ENCODE peak calls at places on chromosome 20, in four cellular contexts. H is naive thymus-derived CD4-positive, alpha-beta T cell; D is choroid plexus epithelial cell; W is bronchial epithelial cell. N is an unnamed sample.

GRCh38 chr20:845967-846893 is 12.7 kb downstream of the FAM110A start:
- DNase-seq in D (no peak), H (no peak), W (no peak), N (no peak)

GRCh38 chr20:56974499-56975250 is 291.8 kb downstream of the BMP7 start:
- DNase-seq in H (no peak), D (peak), W (peak), N (no peak)

GRCh38 chr20:59515013-59515905 is 89.1 kb upstream of the PHACTR3 start:
- DNase-seq in D (peak), W (peak), H (no peak), N (no peak)

GRCh38 chr20:40532103-40532502 is 156.9 kb downstream of the MAFB start:
- DNase-seq in D (peak), H (no peak), W (peak), N (no peak)

GRCh38 chr20:35768731-35769664 is 2.8 kb upstream of the PHF20 start:
- DNase-seq in D (peak), H (peak), W (peak), N (peak)

GRCh38 chr20:56005389-56005715 is at the start of gene CBLN4:
- DNase-seq in W (no peak), H (no peak), D (no peak), N (no peak)

GRCh38 chr20:3011752-3012151 is 31.7 kb upstream of the GNRH2 start:
- DNase-seq in W (no peak), D (no peak), H (no peak), N (no peak)

GRCh38 chr20:634526-634925 is 18.5 kb downstream of the SRXN1 start:
- DNase-seq in H (no peak), W (no peak), D (no peak), N (no peak)

GRCh38 chr20:17569616-17570346 is at the start of gene DSTN:
- DNase-seq in D (peak), W (peak), H (peak), N (peak)

GRCh38 chr20:17566345-17566744 is 3.5 kb upstream of the DSTN start:
- DNase-seq in W (no peak), D (no peak), H (no peak), N (no peak)

GRCh38 chr20:17570347-17571152 is 675 bp downstream of the DSTN start:
- DNase-seq in H (no peak), D (peak), W (no peak), N (no peak)

GRCh38 chr20:17568972-17569471 is 853 bp upstream of the DSTN start:
- DNase-seq in D (peak), H (peak), W (peak), N (no peak)

DNA sequence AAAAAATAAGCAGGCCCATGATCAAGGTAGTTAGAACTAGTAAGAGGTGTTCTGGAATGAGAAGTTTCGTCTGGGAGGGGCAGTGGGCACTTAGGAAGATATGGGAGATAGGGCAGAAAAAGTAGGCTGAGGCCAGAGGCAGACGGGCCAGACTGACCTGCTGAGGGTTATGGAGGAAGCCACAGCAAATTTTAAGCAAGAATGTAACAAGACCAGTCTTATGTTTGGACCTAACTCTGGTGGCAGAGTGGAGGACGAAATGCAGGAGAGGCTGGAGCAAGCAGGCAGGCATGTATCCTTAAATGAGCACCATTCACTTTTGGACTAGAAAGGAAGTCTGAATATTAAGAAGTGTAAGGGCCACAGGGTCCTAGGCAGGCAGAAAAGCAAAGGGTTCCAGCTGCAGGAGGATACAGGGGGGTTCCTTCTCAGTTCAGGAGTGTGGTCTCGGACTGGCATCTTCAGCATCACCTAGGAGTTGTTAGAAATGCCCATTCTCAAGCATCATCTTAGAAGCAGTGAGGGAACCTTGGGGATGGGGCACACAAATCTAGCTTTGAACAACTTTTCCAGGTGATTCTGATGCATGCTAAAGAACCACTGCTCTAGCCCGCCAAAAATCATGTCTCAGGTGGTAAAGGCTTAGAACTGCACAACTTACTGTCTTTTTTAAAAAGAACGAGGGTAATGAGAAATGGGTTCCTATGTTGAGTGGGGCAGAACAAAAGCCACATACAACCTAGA is 1.7 kb upstream of the DSTN start:
- DNase-seq in W (no peak), D (no peak), H (no peak), N (no peak)
- H3K4me3 ChIP-seq in W (peak), D (peak), H (no peak), N (no peak)

GRCh38 chr20:11686900-11687543 is 230.7 kb upstream of the BTBD3 start:
- DNase-seq in W (no peak), H (no peak), D (peak), N (no peak)
- H3K4me3 ChIP-seq in W (no peak), H (no peak), D (peak), N (no peak)

GRCh38 chr20:63291811-63292210 is 1.2 kb upstream of the COL20A1 start:
- DNase-seq in D (no peak), H (no peak), W (no peak), N (no peak)

GRCh38 chr20:63290677-63291472 is 2.1 kb upstream of the COL20A1 start:
- DNase-seq in H (peak), D (peak), W (peak), N (no peak)

GRCh38 chr20:63292904-63293303 is at the start of gene COL20A1:
- DNase-seq in H (no peak), D (no peak), W (no peak), N (no peak)

GRCh38 chr20:63293456-63293855 is 470 bp downstream of the COL20A1 start:
- DNase-seq in H (no peak), W (no peak), D (no peak), N (no peak)

GRCh38 chr20:63292292-63292701 is 689 bp upstream of the COL20A1 start:
- DNase-seq in H (no peak), D (no peak), W (no peak), N (no peak)
- H3K4me3 ChIP-seq in H (no peak), D (no peak), W (no peak), N (no peak)

GRCh38 chr20:53915459-53916172 is 154.8 kb downstream of the BCAS1 start:
- DNase-seq in D (peak), W (peak), H (peak), N (peak)

GRCh38 chr20:53918010-53918311 is 152.4 kb downstream of the BCAS1 start:
- DNase-seq in H (no peak), W (no peak), D (no peak), N (no peak)

GRCh38 chr20:53918949-53919361 is 151.4 kb downstream of the BCAS1 start:
- DNase-seq in H (no peak), D (no peak), W (no peak), N (no peak)

GRCh38 chr20:53916173-53916512 is 154.3 kb downstream of the BCAS1 start:
- DNase-seq in H (no peak), W (no peak), D (no peak), N (no peak)

GRCh38 chr20:53917145-53918009 is 153.0 kb downstream of the BCAS1 start:
- DNase-seq in D (peak), W (peak), H (no peak), N (peak)
- H3K4me3 ChIP-seq in D (no peak), W (no peak), H (no peak), N (no peak)

GRCh38 chr20:50292324-50293243 is 102.0 kb downstream of the CEBPB start:
- DNase-seq in W (peak), H (no peak), D (peak), N (no peak)
- H3K4me3 ChIP-seq in W (no peak), H (no peak), D (no peak), N (no peak)

DNA sequence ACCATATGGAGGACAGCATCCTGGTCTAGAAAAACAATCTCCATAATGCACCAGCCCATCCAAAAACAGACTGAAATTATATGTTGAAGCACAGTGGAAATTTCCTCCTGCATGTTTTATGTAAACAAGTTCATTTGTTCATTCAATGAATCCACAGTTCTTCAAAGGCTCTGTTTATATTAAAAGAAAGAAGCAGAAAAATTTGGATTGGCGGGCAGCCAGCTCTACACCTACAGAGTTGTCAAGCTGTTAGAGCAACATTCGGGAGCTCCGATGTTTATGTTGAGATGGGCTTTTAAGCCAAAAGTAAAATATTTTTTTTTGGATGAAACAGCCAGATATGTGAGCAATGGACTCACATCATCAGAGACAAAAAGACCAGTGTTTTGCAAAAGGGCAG is 395.4 kb upstream of the SULF2 start:
- DNase-seq in W (no peak), D (peak), H (no peak), N (no peak)
- H3K4me3 ChIP-seq in W (no peak), D (no peak), H (no peak), N (no peak)

GRCh38 chr20:45183084-45183483 is 8.4 kb downstream of the PI3 start:
- DNase-seq in D (no peak), H (no peak), W (peak), N (no peak)
- H3K4me3 ChIP-seq in D (no peak), H (no peak), W (no peak), N (no peak)